ENCODE peak calls at places on chromosomes 11 and 22, in nine cellular contexts. One of them, this sample, is unnamed.

GRCh38 chr11:19405966-19406365 is 165.2 kb upstream of the E2F8 start:
- DNase-seq in NCI-H1417: no peak
- DNase-seq in kidney tubule cell: no peak
- DNase-seq in LoVo: no peak
- DNase-seq in stomach: no peak
- DNase-seq in stimulated activated CD4-positive, alpha-beta T cell treated with anti-CD3 and anti-CD28 coated beads, Interleukin-4, amount 100 ng/mL, for 1 hour: no peak
- DNase-seq in stimulated activated CD8-positive, alpha-beta memory T cell treated with anti-CD3 and anti-CD28 coated beads, Interleukin-15, amount 100 ng/mL, for 24 hours: no peak
- DNase-seq in astrocyte of the spinal cord: no peak
- DNase-seq in activated effector memory CD4-positive, alpha-beta T cell treated with Interleukin-2 at 50 U/mL for 16 hours: no peak
- DNase-seq in this sample: no peak

GRCh38 chr22:45200862-45201511 is 37.3 kb downstream of the NUP50 start:
- DNase-seq in stimulated activated CD8-positive, alpha-beta memory T cell treated with anti-CD3 and anti-CD28 coated beads, Interleukin-15, amount 100 ng/mL, for 24 hours: no peak
- DNase-seq in LoVo: no peak
- DNase-seq in kidney tubule cell: no peak
- DNase-seq in stimulated activated CD4-positive, alpha-beta T cell treated with anti-CD3 and anti-CD28 coated beads, Interleukin-4, amount 100 ng/mL, for 1 hour: no peak
- DNase-seq in NCI-H1417: no peak
- DNase-seq in activated effector memory CD4-positive, alpha-beta T cell treated with Interleukin-2 at 50 U/mL for 16 hours: no peak
- DNase-seq in stomach: no peak
- DNase-seq in astrocyte of the spinal cord: peak
- DNase-seq in this sample: no peak

GRCh38 chr11:73453562-73453961 is 77.4 kb downstream of the RELT start:
- DNase-seq in activated effector memory CD4-positive, alpha-beta T cell treated with Interleukin-2 at 50 U/mL for 16 hours: no peak
- DNase-seq in stimulated activated CD8-positive, alpha-beta memory T cell treated with anti-CD3 and anti-CD28 coated beads, Interleukin-15, amount 100 ng/mL, for 24 hours: no peak
- DNase-seq in NCI-H1417: no peak
- DNase-seq in stimulated activated CD4-positive, alpha-beta T cell treated with anti-CD3 and anti-CD28 coated beads, Interleukin-4, amount 100 ng/mL, for 1 hour: no peak
- DNase-seq in astrocyte of the spinal cord: no peak
- DNase-seq in kidney tubule cell: no peak
- DNase-seq in stomach: no peak
- DNase-seq in LoVo: no peak
- DNase-seq in this sample: no peak

GRCh38 chr11:8338138-8338537 is 74.5 kb upstream of the LMO1 start:
- DNase-seq in NCI-H1417: peak
- DNase-seq in activated effector memory CD4-positive, alpha-beta T cell treated with Interleukin-2 at 50 U/mL for 16 hours: no peak
- DNase-seq in kidney tubule cell: peak
- DNase-seq in stimulated activated CD4-positive, alpha-beta T cell treated with anti-CD3 and anti-CD28 coated beads, Interleukin-4, amount 100 ng/mL, for 1 hour: peak
- DNase-seq in LoVo: peak
- DNase-seq in astrocyte of the spinal cord: peak
- DNase-seq in stomach: peak
- DNase-seq in stimulated activated CD8-positive, alpha-beta memory T cell treated with anti-CD3 and anti-CD28 coated beads, Interleukin-15, amount 100 ng/mL, for 24 hours: no peak
- DNase-seq in this sample: peak

GRCh38 chr22:19383292-19383691 is 48.2 kb downstream of the HIRA start:
- DNase-seq in NCI-H1417: no peak
- DNase-seq in stimulated activated CD4-positive, alpha-beta T cell treated with anti-CD3 and anti-CD28 coated beads, Interleukin-4, amount 100 ng/mL, for 1 hour: no peak
- DNase-seq in stimulated activated CD8-positive, alpha-beta memory T cell treated with anti-CD3 and anti-CD28 coated beads, Interleukin-15, amount 100 ng/mL, for 24 hours: no peak
- DNase-seq in kidney tubule cell: no peak
- DNase-seq in astrocyte of the spinal cord: no peak
- DNase-seq in stomach: no peak
- DNase-seq in activated effector memory CD4-positive, alpha-beta T cell treated with Interleukin-2 at 50 U/mL for 16 hours: no peak
- DNase-seq in LoVo: no peak
- DNase-seq in this sample: no peak

GRCh38 chr22:41021039-41021654 is 70.0 kb downstream of the RBX1 start:
- DNase-seq in activated effector memory CD4-positive, alpha-beta T cell treated with Interleukin-2 at 50 U/mL for 16 hours: no peak
- DNase-seq in stomach: no peak
- DNase-seq in kidney tubule cell: no peak
- DNase-seq in astrocyte of the spinal cord: no peak
- DNase-seq in LoVo: no peak
- DNase-seq in stimulated activated CD8-positive, alpha-beta memory T cell treated with anti-CD3 and anti-CD28 coated beads, Interleukin-15, amount 100 ng/mL, for 24 hours: no peak
- DNase-seq in stimulated activated CD4-positive, alpha-beta T cell treated with anti-CD3 and anti-CD28 coated beads, Interleukin-4, amount 100 ng/mL, for 1 hour: no peak
- DNase-seq in NCI-H1417: peak
- DNase-seq in this sample: no peak

GRCh38 chr22:46754110-46754799 is 8.2 kb upstream of the TBC1D22A start:
- DNase-seq in kidney tubule cell: peak
- DNase-seq in stomach: peak
- DNase-seq in stimulated activated CD8-positive, alpha-beta memory T cell treated with anti-CD3 and anti-CD28 coated beads, Interleukin-15, amount 100 ng/mL, for 24 hours: no peak
- DNase-seq in LoVo: peak
- DNase-seq in NCI-H1417: no peak
- DNase-seq in astrocyte of the spinal cord: peak
- DNase-seq in stimulated activated CD4-positive, alpha-beta T cell treated with anti-CD3 and anti-CD28 coated beads, Interleukin-4, amount 100 ng/mL, for 1 hour: peak
- DNase-seq in activated effector memory CD4-positive, alpha-beta T cell treated with Interleukin-2 at 50 U/mL for 16 hours: no peak
- DNase-seq in this sample: peak

GRCh38 chr11:33734441-33735165 is 1.6 kb downstream of the CD59 start:
- DNase-seq in LoVo: no peak
- DNase-seq in activated effector memory CD4-positive, alpha-beta T cell treated with Interleukin-2 at 50 U/mL for 16 hours: no peak
- DNase-seq in stimulated activated CD4-positive, alpha-beta T cell treated with anti-CD3 and anti-CD28 coated beads, Interleukin-4, amount 100 ng/mL, for 1 hour: no peak
- DNase-seq in NCI-H1417: no peak
- DNase-seq in stimulated activated CD8-positive, alpha-beta memory T cell treated with anti-CD3 and anti-CD28 coated beads, Interleukin-15, amount 100 ng/mL, for 24 hours: no peak
- DNase-seq in kidney tubule cell: peak
- DNase-seq in astrocyte of the spinal cord: peak
- DNase-seq in stomach: peak
- DNase-seq in this sample: no peak

GRCh38 chr11:117444256-117445096 is 116.8 kb downstream of the CEP164 start:
- DNase-seq in stomach: no peak
- DNase-seq in kidney tubule cell: no peak
- DNase-seq in NCI-H1417: peak
- DNase-seq in LoVo: no peak
- DNase-seq in activated effector memory CD4-positive, alpha-beta T cell treated with Interleukin-2 at 50 U/mL for 16 hours: no peak
- DNase-seq in stimulated activated CD4-positive, alpha-beta T cell treated with anti-CD3 and anti-CD28 coated beads, Interleukin-4, amount 100 ng/mL, for 1 hour: no peak
- DNase-seq in astrocyte of the spinal cord: no peak
- DNase-seq in stimulated activated CD8-positive, alpha-beta memory T cell treated with anti-CD3 and anti-CD28 coated beads, Interleukin-15, amount 100 ng/mL, for 24 hours: no peak
- DNase-seq in this sample: no peak

GRCh38 chr22:27850000-27850465 is 48.5 kb upstream of the MN1 start:
- DNase-seq in kidney tubule cell: no peak
- DNase-seq in activated effector memory CD4-positive, alpha-beta T cell treated with Interleukin-2 at 50 U/mL for 16 hours: no peak
- DNase-seq in astrocyte of the spinal cord: peak
- DNase-seq in LoVo: no peak
- DNase-seq in stomach: peak
- DNase-seq in stimulated activated CD8-positive, alpha-beta memory T cell treated with anti-CD3 and anti-CD28 coated beads, Interleukin-15, amount 100 ng/mL, for 24 hours: no peak
- DNase-seq in NCI-H1417: no peak
- DNase-seq in stimulated activated CD4-positive, alpha-beta T cell treated with anti-CD3 and anti-CD28 coated beads, Interleukin-4, amount 100 ng/mL, for 1 hour: no peak
- DNase-seq in this sample: no peak

GRCh38 chr22:50012201-50013181 is at the start of gene IL17REL:
- DNase-seq in NCI-H1417: no peak
- DNase-seq in stimulated activated CD8-positive, alpha-beta memory T cell treated with anti-CD3 and anti-CD28 coated beads, Interleukin-15, amount 100 ng/mL, for 24 hours: no peak
- DNase-seq in stomach: peak
- DNase-seq in LoVo: no peak
- DNase-seq in activated effector memory CD4-positive, alpha-beta T cell treated with Interleukin-2 at 50 U/mL for 16 hours: no peak
- DNase-seq in kidney tubule cell: no peak
- DNase-seq in astrocyte of the spinal cord: no peak
- DNase-seq in stimulated activated CD4-positive, alpha-beta T cell treated with anti-CD3 and anti-CD28 coated beads, Interleukin-4, amount 100 ng/mL, for 1 hour: no peak
- DNase-seq in this sample: no peak

GRCh38 chr22:37077802-37078448 is 26.4 kb downstream of the KCTD17 start:
- DNase-seq in LoVo: peak
- DNase-seq in stimulated activated CD8-positive, alpha-beta memory T cell treated with anti-CD3 and anti-CD28 coated beads, Interleukin-15, amount 100 ng/mL, for 24 hours: peak
- DNase-seq in stimulated activated CD4-positive, alpha-beta T cell treated with anti-CD3 and anti-CD28 coated beads, Interleukin-4, amount 100 ng/mL, for 1 hour: peak
- DNase-seq in stomach: peak
- DNase-seq in kidney tubule cell: peak
- DNase-seq in activated effector memory CD4-positive, alpha-beta T cell treated with Interleukin-2 at 50 U/mL for 16 hours: peak
- DNase-seq in NCI-H1417: peak
- DNase-seq in astrocyte of the spinal cord: peak
- DNase-seq in this sample: peak

GRCh38 chr11:11366793-11367192 is 13.7 kb upstream of the CSNK2A3 start:
- DNase-seq in stimulated activated CD4-positive, alpha-beta T cell treated with anti-CD3 and anti-CD28 coated beads, Interleukin-4, amount 100 ng/mL, for 1 hour: no peak
- DNase-seq in activated effector memory CD4-positive, alpha-beta T cell treated with Interleukin-2 at 50 U/mL for 16 hours: no peak
- DNase-seq in astrocyte of the spinal cord: no peak
- DNase-seq in kidney tubule cell: no peak
- DNase-seq in NCI-H1417: no peak
- DNase-seq in stimulated activated CD8-positive, alpha-beta memory T cell treated with anti-CD3 and anti-CD28 coated beads, Interleukin-15, amount 100 ng/mL, for 24 hours: no peak
- DNase-seq in stomach: no peak
- DNase-seq in LoVo: no peak
- DNase-seq in this sample: no peak

GRCh38 chr22:48905206-48905975 is 922.3 kb downstream of the BRD1 start:
- DNase-seq in NCI-H1417: no peak
- DNase-seq in astrocyte of the spinal cord: no peak
- DNase-seq in activated effector memory CD4-positive, alpha-beta T cell treated with Interleukin-2 at 50 U/mL for 16 hours: no peak
- DNase-seq in stimulated activated CD4-positive, alpha-beta T cell treated with anti-CD3 and anti-CD28 coated beads, Interleukin-4, amount 100 ng/mL, for 1 hour: no peak
- DNase-seq in kidney tubule cell: no peak
- DNase-seq in LoVo: no peak
- DNase-seq in stimulated activated CD8-positive, alpha-beta memory T cell treated with anti-CD3 and anti-CD28 coated beads, Interleukin-15, amount 100 ng/mL, for 24 hours: no peak
- DNase-seq in stomach: no peak
- DNase-seq in this sample: no peak

GRCh38 chr22:27412866-27413445 is 388.6 kb downstream of the MN1 start:
- DNase-seq in kidney tubule cell: no peak
- DNase-seq in LoVo: no peak
- DNase-seq in stomach: no peak
- DNase-seq in activated effector memory CD4-positive, alpha-beta T cell treated with Interleukin-2 at 50 U/mL for 16 hours: no peak
- DNase-seq in astrocyte of the spinal cord: no peak
- DNase-seq in stimulated activated CD4-positive, alpha-beta T cell treated with anti-CD3 and anti-CD28 coated beads, Interleukin-4, amount 100 ng/mL, for 1 hour: no peak
- DNase-seq in stimulated activated CD8-positive, alpha-beta memory T cell treated with anti-CD3 and anti-CD28 coated beads, Interleukin-15, amount 100 ng/mL, for 24 hours: no peak
- DNase-seq in NCI-H1417: no peak
- DNase-seq in this sample: no peak

GRCh38 chr11:47348859-47349258 is 3.6 kb downstream of the MYBPC3 start:
- DNase-seq in stomach: no peak
- DNase-seq in activated effector memory CD4-positive, alpha-beta T cell treated with Interleukin-2 at 50 U/mL for 16 hours: no peak
- DNase-seq in kidney tubule cell: peak
- DNase-seq in stimulated activated CD8-positive, alpha-beta memory T cell treated with anti-CD3 and anti-CD28 coated beads, Interleukin-15, amount 100 ng/mL, for 24 hours: no peak
- DNase-seq in stimulated activated CD4-positive, alpha-beta T cell treated with anti-CD3 and anti-CD28 coated beads, Interleukin-4, amount 100 ng/mL, for 1 hour: no peak
- DNase-seq in LoVo: no peak
- DNase-seq in NCI-H1417: no peak
- DNase-seq in astrocyte of the spinal cord: peak
- DNase-seq in this sample: peak

GRCh38 chr11:34732831-34733230 is 111.9 kb downstream of the EHF start:
- DNase-seq in kidney tubule cell: no peak
- DNase-seq in stimulated activated CD8-positive, alpha-beta memory T cell treated with anti-CD3 and anti-CD28 coated beads, Interleukin-15, amount 100 ng/mL, for 24 hours: no peak
- DNase-seq in activated effector memory CD4-positive, alpha-beta T cell treated with Interleukin-2 at 50 U/mL for 16 hours: no peak
- DNase-seq in NCI-H1417: peak
- DNase-seq in stimulated activated CD4-positive, alpha-beta T cell treated with anti-CD3 and anti-CD28 coated beads, Interleukin-4, amount 100 ng/mL, for 1 hour: no peak
- DNase-seq in astrocyte of the spinal cord: no peak
- DNase-seq in stomach: no peak
- DNase-seq in LoVo: no peak
- DNase-seq in this sample: no peak

GRCh38 chr22:37932821-37933578 is 20.4 kb downstream of the C22orf23 start:
- DNase-seq in stimulated activated CD8-positive, alpha-beta memory T cell treated with anti-CD3 and anti-CD28 coated beads, Interleukin-15, amount 100 ng/mL, for 24 hours: no peak
- DNase-seq in LoVo: no peak
- DNase-seq in astrocyte of the spinal cord: no peak
- DNase-seq in activated effector memory CD4-positive, alpha-beta T cell treated with Interleukin-2 at 50 U/mL for 16 hours: no peak
- DNase-seq in stomach: peak
- DNase-seq in stimulated activated CD4-positive, alpha-beta T cell treated with anti-CD3 and anti-CD28 coated beads, Interleukin-4, amount 100 ng/mL, for 1 hour: no peak
- DNase-seq in NCI-H1417: no peak
- DNase-seq in kidney tubule cell: no peak
- DNase-seq in this sample: no peak

GRCh38 chr22:48444320-48445112 is 1383.2 kb downstream of the BRD1 start:
- DNase-seq in NCI-H1417: no peak
- DNase-seq in stimulated activated CD4-positive, alpha-beta T cell treated with anti-CD3 and anti-CD28 coated beads, Interleukin-4, amount 100 ng/mL, for 1 hour: no peak
- DNase-seq in kidney tubule cell: peak
- DNase-seq in activated effector memory CD4-positive, alpha-beta T cell treated with Interleukin-2 at 50 U/mL for 16 hours: no peak
- DNase-seq in stomach: no peak
- DNase-seq in stimulated activated CD8-positive, alpha-beta memory T cell treated with anti-CD3 and anti-CD28 coated beads, Interleukin-15, amount 100 ng/mL, for 24 hours: no peak
- DNase-seq in LoVo: no peak
- DNase-seq in astrocyte of the spinal cord: no peak
- DNase-seq in this sample: no peak

GRCh38 chr11:134471341-134472187 is 59.5 kb upstream of the B3GAT1 start:
- DNase-seq in stomach: no peak
- DNase-seq in astrocyte of the spinal cord: no peak
- DNase-seq in stimulated activated CD4-positive, alpha-beta T cell treated with anti-CD3 and anti-CD28 coated beads, Interleukin-4, amount 100 ng/mL, for 1 hour: no peak
- DNase-seq in NCI-H1417: peak
- DNase-seq in LoVo: no peak
- DNase-seq in stimulated activated CD8-positive, alpha-beta memory T cell treated with anti-CD3 and anti-CD28 coated beads, Interleukin-15, amount 100 ng/mL, for 24 hours: no peak
- DNase-seq in activated effector memory CD4-positive, alpha-beta T cell treated with Interleukin-2 at 50 U/mL for 16 hours: no peak
- DNase-seq in kidney tubule cell: no peak
- DNase-seq in this sample: no peak

GRCh38 chr11:42422094-42422493 is 889.7 kb upstream of the API5 start:
- DNase-seq in LoVo: no peak
- DNase-seq in NCI-H1417: no peak
- DNase-seq in stimulated activated CD4-positive, alpha-beta T cell treated with anti-CD3 and anti-CD28 coated beads, Interleukin-4, amount 100 ng/mL, for 1 hour: no peak
- DNase-seq in stomach: no peak
- DNase-seq in stimulated activated CD8-positive, alpha-beta memory T cell treated with anti-CD3 and anti-CD28 coated beads, Interleukin-15, amount 100 ng/mL, for 24 hours: no peak
- DNase-seq in astrocyte of the spinal cord: no peak
- DNase-seq in kidney tubule cell: peak
- DNase-seq in activated effector memory CD4-positive, alpha-beta T cell treated with Interleukin-2 at 50 U/mL for 16 hours: no peak
- DNase-seq in this sample: no peak

GRCh38 chr11:84865257-84865656 is 761.9 kb downstream of the DLG2 start:
- DNase-seq in activated effector memory CD4-positive, alpha-beta T cell treated with Interleukin-2 at 50 U/mL for 16 hours: no peak
- DNase-seq in stomach: no peak
- DNase-seq in LoVo: no peak
- DNase-seq in astrocyte of the spinal cord: no peak
- DNase-seq in NCI-H1417: no peak
- DNase-seq in stimulated activated CD4-positive, alpha-beta T cell treated with anti-CD3 and anti-CD28 coated beads, Interleukin-4, amount 100 ng/mL, for 1 hour: no peak
- DNase-seq in stimulated activated CD8-positive, alpha-beta memory T cell treated with anti-CD3 and anti-CD28 coated beads, Interleukin-15, amount 100 ng/mL, for 24 hours: no peak
- DNase-seq in kidney tubule cell: peak
- DNase-seq in this sample: no peak

GRCh38 chr11:100823360-100823759 is 136.3 kb downstream of the ARHGAP42 start:
- DNase-seq in activated effector memory CD4-positive, alpha-beta T cell treated with Interleukin-2 at 50 U/mL for 16 hours: no peak
- DNase-seq in kidney tubule cell: no peak
- DNase-seq in astrocyte of the spinal cord: peak
- DNase-seq in stomach: no peak
- DNase-seq in NCI-H1417: no peak
- DNase-seq in stimulated activated CD8-positive, alpha-beta memory T cell treated with anti-CD3 and anti-CD28 coated beads, Interleukin-15, amount 100 ng/mL, for 24 hours: no peak
- DNase-seq in stimulated activated CD4-positive, alpha-beta T cell treated with anti-CD3 and anti-CD28 coated beads, Interleukin-4, amount 100 ng/mL, for 1 hour: no peak
- DNase-seq in LoVo: no peak
- DNase-seq in this sample: no peak

GRCh38 chr22:41902016-41902415 is 12.9 kb downstream of the SHISA8 start:
- DNase-seq in NCI-H1417: no peak
- DNase-seq in stomach: no peak
- DNase-seq in kidney tubule cell: no peak
- DNase-seq in astrocyte of the spinal cord: no peak
- DNase-seq in stimulated activated CD8-positive, alpha-beta memory T cell treated with anti-CD3 and anti-CD28 coated beads, Interleukin-15, amount 100 ng/mL, for 24 hours: no peak
- DNase-seq in stimulated activated CD4-positive, alpha-beta T cell treated with anti-CD3 and anti-CD28 coated beads, Interleukin-4, amount 100 ng/mL, for 1 hour: no peak
- DNase-seq in LoVo: no peak
- DNase-seq in activated effector memory CD4-positive, alpha-beta T cell treated with Interleukin-2 at 50 U/mL for 16 hours: no peak
- DNase-seq in this sample: no peak

GRCh38 chr11:35539781-35540281 is 14.4 kb upstream of the PAMR1 start:
- DNase-seq in stimulated activated CD8-positive, alpha-beta memory T cell treated with anti-CD3 and anti-CD28 coated beads, Interleukin-15, amount 100 ng/mL, for 24 hours: no peak
- DNase-seq in stomach: no peak
- DNase-seq in NCI-H1417: no peak
- DNase-seq in stimulated activated CD4-positive, alpha-beta T cell treated with anti-CD3 and anti-CD28 coated beads, Interleukin-4, amount 100 ng/mL, for 1 hour: no peak
- DNase-seq in astrocyte of the spinal cord: peak
- DNase-seq in LoVo: no peak
- DNase-seq in activated effector memory CD4-positive, alpha-beta T cell treated with Interleukin-2 at 50 U/mL for 16 hours: no peak
- DNase-seq in kidney tubule cell: no peak
- DNase-seq in this sample: no peak

GRCh38 chr11:19644316-19644715 is 68.3 kb upstream of the NAV2 start:
- DNase-seq in activated effector memory CD4-positive, alpha-beta T cell treated with Interleukin-2 at 50 U/mL for 16 hours: no peak
- DNase-seq in stomach: no peak
- DNase-seq in NCI-H1417: no peak
- DNase-seq in stimulated activated CD4-positive, alpha-beta T cell treated with anti-CD3 and anti-CD28 coated beads, Interleukin-4, amount 100 ng/mL, for 1 hour: no peak
- DNase-seq in stimulated activated CD8-positive, alpha-beta memory T cell treated with anti-CD3 and anti-CD28 coated beads, Interleukin-15, amount 100 ng/mL, for 24 hours: no peak
- DNase-seq in kidney tubule cell: no peak
- DNase-seq in astrocyte of the spinal cord: peak
- DNase-seq in LoVo: no peak
- DNase-seq in this sample: no peak

GRCh38 chr11:65132988-65133700 is 1.2 kb downstream of the SYVN1 start:
- DNase-seq in astrocyte of the spinal cord: no peak
- DNase-seq in NCI-H1417: no peak
- DNase-seq in kidney tubule cell: peak
- DNase-seq in stimulated activated CD8-positive, alpha-beta memory T cell treated with anti-CD3 and anti-CD28 coated beads, Interleukin-15, amount 100 ng/mL, for 24 hours: no peak
- DNase-seq in LoVo: peak
- DNase-seq in stomach: peak
- DNase-seq in activated effector memory CD4-positive, alpha-beta T cell treated with Interleukin-2 at 50 U/mL for 16 hours: peak
- DNase-seq in stimulated activated CD4-positive, alpha-beta T cell treated with anti-CD3 and anti-CD28 coated beads, Interleukin-4, amount 100 ng/mL, for 1 hour: peak
- DNase-seq in this sample: peak

GRCh38 chr11:3195251-3196160 is 23.1 kb downstream of the MRGPRG start:
- DNase-seq in stomach: no peak
- DNase-seq in astrocyte of the spinal cord: no peak
- DNase-seq in activated effector memory CD4-positive, alpha-beta T cell treated with Interleukin-2 at 50 U/mL for 16 hours: no peak
- DNase-seq in kidney tubule cell: peak
- DNase-seq in NCI-H1417: no peak
- DNase-seq in stimulated activated CD8-positive, alpha-beta memory T cell treated with anti-CD3 and anti-CD28 coated beads, Interleukin-15, amount 100 ng/mL, for 24 hours: no peak
- DNase-seq in stimulated activated CD4-positive, alpha-beta T cell treated with anti-CD3 and anti-CD28 coated beads, Interleukin-4, amount 100 ng/mL, for 1 hour: no peak
- DNase-seq in LoVo: no peak
- DNase-seq in this sample: no peak

GRCh38 chr11:111344032-111344431 is 35.0 kb downstream of the POU2AF1 start:
- DNase-seq in activated effector memory CD4-positive, alpha-beta T cell treated with Interleukin-2 at 50 U/mL for 16 hours: no peak
- DNase-seq in kidney tubule cell: no peak
- DNase-seq in stomach: no peak
- DNase-seq in stimulated activated CD4-positive, alpha-beta T cell treated with anti-CD3 and anti-CD28 coated beads, Interleukin-4, amount 100 ng/mL, for 1 hour: no peak
- DNase-seq in astrocyte of the spinal cord: peak
- DNase-seq in NCI-H1417: no peak
- DNase-seq in LoVo: peak
- DNase-seq in stimulated activated CD8-positive, alpha-beta memory T cell treated with anti-CD3 and anti-CD28 coated beads, Interleukin-15, amount 100 ng/mL, for 24 hours: no peak
- DNase-seq in this sample: no peak

This sample was measured in AML-193.